ENCODE peak calls at places on chromosomes 3 and 15, in eight cellular contexts. X is fibroblast of the aortic adventitia, G is BJ, C is RWPE1, N is esophagus squamous epithelium, E is fibroblast of lung, Z is cardiac fibroblast, D is upper lobe of right lung. T is an unnamed sample.

GRCh38 chr3:52149726-52150125 is 4.5 kb downstream of the POC1A start:
- DNase-seq in X (no peak), G (no peak), C (no peak), N (no peak), E (no peak), Z (no peak), D (no peak), T (no peak)

GRCh38 chr3:188202358-188203138 is 48.6 kb downstream of the LPP start:
- DNase-seq in X (no peak), G (no peak), C (no peak), N (no peak), E (no peak), Z (no peak), D (no peak), T (no peak)

GRCh38 chr3:114319453-114319852 is 25.6 kb downstream of the TIGIT start:
- DNase-seq in X (peak; percentile 36), G (peak; percentile 3), C (peak; percentile 47), N (no peak), E (peak; percentile 73), Z (peak; percentile 77), D (no peak), T (peak; percentile 24)

GRCh38 chr15:76483752-76484151 is 147.2 kb downstream of the ISL2 start:
- DNase-seq in X (no peak), G (no peak), C (no peak), N (no peak), E (no peak), Z (no peak), D (no peak), T (no peak)

GRCh38 chr3:62768896-62769295 is 106.3 kb downstream of the CADPS start:
- DNase-seq in X (no peak), G (no peak), C (no peak), N (no peak), E (no peak), Z (no peak), D (no peak), T (no peak)

GRCh38 chr15:80803580-80804525 is 24.7 kb downstream of the CEMIP start:
- DNase-seq in X (no peak), G (no peak), C (no peak), N (no peak), E (no peak), Z (no peak), D (no peak), T (no peak)

GRCh38 chr3:192727032-192727847 is at the start of gene FGF12:
- DNase-seq in X (peak; percentile 30), G (no peak), C (peak; percentile 79), N (no peak), E (peak; percentile 9), Z (peak; percentile 4), D (peak; percentile 74), T (peak; percentile 69)

GRCh38 chr3:108091498-108092259 is 848 bp upstream of the CD47 start:
- DNase-seq in X (no peak), G (no peak), C (no peak), N (no peak), E (no peak), Z (no peak), D (no peak), T (no peak)

GRCh38 chr3:150146891-150147761 is 176.4 kb upstream of the PFN2 start:
- DNase-seq in X (peak; percentile 90), G (peak; percentile 80), C (peak; percentile 37), N (no peak), E (peak; percentile 97), Z (peak; percentile 99), D (no peak), T (no peak)

DNA sequence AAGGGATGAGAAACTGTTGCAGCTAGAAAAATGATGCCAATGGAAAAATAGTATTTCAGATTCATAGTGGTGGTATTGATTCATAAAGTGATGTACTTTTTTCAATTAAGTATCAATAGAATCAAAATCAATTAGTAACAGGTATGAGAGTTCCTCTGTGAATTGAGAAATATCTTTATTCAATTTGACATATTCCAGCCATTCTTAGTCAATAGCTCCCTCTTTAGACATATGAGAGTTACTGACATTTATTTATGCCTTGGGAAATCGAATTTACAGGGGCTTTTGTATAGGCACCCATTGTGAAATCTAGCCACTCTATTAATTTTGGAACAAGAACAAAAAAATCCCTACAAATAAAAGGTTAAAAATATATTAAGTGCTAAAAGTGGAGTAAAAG is 386.9 kb upstream of the CNTN3 start:
- DNase-seq in X (peak; percentile 9), G (no peak), C (peak; percentile 1), N (no peak), E (peak; percentile 23), Z (peak; percentile 29), D (no peak), T (no peak)
- TF ChIP-seq CTCF in X (no peak), G (peak; percentile 6), C (peak; percentile 18), N (no peak), E (no peak), Z (no peak), D (peak; percentile 25), T (no peak)

DNA sequence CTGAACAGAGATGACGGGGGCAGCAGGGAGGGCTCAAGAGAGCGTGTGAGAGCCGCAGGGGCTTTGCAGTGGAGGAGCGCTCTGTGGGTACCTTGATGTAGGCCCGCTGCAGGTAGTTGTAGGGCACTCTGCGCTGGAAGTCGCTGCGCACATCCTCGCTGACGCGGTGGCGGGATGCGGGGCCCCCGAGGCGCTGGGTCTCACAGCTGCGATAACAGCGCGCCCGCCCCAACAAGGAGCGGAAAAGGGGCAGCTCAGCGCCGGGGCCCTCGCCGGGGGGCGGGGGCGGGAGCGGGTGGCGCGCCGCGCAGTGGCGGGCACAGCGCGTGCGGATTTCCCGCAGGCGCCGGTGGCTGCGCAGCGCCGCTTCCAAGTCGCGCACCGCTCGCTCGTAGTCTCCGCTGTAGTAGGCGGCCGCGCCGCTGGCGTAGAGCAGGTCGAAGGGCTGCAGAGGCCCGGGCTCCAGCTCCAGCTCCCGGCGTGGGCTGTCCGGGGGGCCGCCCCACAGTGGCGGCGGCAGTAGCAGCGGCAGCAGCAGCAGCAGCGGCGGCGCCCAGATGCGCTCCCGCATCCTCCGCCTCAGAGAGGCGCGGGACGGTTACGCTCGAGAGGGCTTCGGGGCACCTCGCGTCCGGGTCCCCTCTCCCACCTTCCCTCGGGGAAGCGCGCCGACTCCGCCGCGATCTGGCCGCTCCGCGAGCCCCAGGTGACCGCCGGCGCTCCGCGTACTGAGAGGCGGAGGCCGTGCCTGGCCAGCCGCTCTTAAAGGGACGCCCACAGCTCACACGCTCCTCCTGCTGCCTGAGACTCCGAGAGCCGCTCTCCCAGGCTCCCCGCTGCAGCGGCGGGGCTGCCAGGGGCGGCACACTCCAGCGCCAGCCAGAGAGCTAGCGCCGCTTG is at the start of gene P3H2:
- DNase-seq in X (peak; percentile 84), G (no peak), C (peak; percentile 82), N (no peak), E (peak; percentile 92), Z (peak; percentile 91), D (peak; percentile 92), T (peak; percentile 94)
- TF ChIP-seq CTCF in X (peak; percentile 46), G (peak; percentile 76), C (peak; percentile 72), N (peak; percentile 49), E (peak; percentile 47), Z (peak; percentile 34), D (peak; percentile 44), T (peak; percentile 7)

DNA sequence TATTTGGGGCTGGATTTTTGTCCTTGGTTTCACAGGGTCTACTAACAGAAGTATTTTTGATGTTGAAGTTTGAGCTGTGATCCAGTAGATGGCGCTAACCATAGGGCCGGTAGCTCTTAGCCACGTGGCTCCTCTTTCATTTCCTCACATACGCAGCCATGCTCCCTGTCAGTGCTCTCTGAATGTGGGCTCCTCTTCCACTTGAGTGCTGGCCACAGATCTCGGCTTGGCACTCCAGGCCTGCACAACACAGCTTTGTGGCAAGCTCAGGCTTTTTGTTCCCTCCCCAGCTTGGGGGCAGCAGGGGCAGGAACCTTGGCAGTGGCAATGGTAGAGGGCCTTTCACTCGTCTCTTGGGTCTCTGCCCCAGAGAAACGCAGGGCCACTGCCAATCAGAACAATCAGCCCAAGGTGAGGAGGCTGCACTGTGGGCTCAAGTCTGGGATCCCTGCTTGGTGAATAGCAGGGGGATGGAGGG is 18.6 kb upstream of the DNAAF4 start:
- DNase-seq in X (peak; percentile 74), G (no peak), C (peak; percentile 28), N (no peak), E (peak; percentile 74), Z (peak; percentile 77), D (no peak), T (peak; percentile 38)
- TF ChIP-seq CTCF in X (peak; percentile 79), G (peak; percentile 71), C (peak; percentile 54), N (peak; percentile 45), E (peak; percentile 68), Z (peak; percentile 82), D (peak; percentile 57), T (peak; percentile 64)

GRCh38 chr15:40785158-40785557 is 15.4 kb downstream of the C15orf62 start:
- DNase-seq in X (no peak), G (no peak), C (no peak), N (no peak), E (no peak), Z (peak; percentile 13), D (no peak), T (no peak)
- TF ChIP-seq CTCF in X (no peak), G (no peak), C (no peak), N (no peak), E (no peak), Z (no peak), D (no peak), T (no peak)

GRCh38 chr3:44078863-44079262 is 162.8 kb upstream of the TOPAZ1 start:
- DNase-seq in X (no peak), G (no peak), C (no peak), N (no peak), E (no peak), Z (no peak), D (no peak), T (no peak)

GRCh38 chr3:44079916-44080315 is 161.8 kb upstream of the TOPAZ1 start:
- DNase-seq in X (no peak), G (no peak), C (no peak), N (no peak), E (no peak), Z (no peak), D (no peak), T (no peak)

GRCh38 chr3:44074181-44074580 is 167.5 kb upstream of the TOPAZ1 start:
- DNase-seq in X (no peak), G (no peak), C (peak; percentile 12), N (no peak), E (no peak), Z (peak; percentile 13), D (no peak), T (peak; percentile 33)

GRCh38 chr3:44076221-44076829 is 165.4 kb upstream of the TOPAZ1 start:
- DNase-seq in X (no peak), G (no peak), C (no peak), N (no peak), E (no peak), Z (peak; percentile 31), D (no peak), T (no peak)

GRCh38 chr3:44077267-44077666 is 164.4 kb upstream of the TOPAZ1 start:
- DNase-seq in X (no peak), G (no peak), C (no peak), N (no peak), E (no peak), Z (peak; percentile 32), D (no peak), T (no peak)
- TF ChIP-seq CTCF in X (peak; percentile 20), G (peak; percentile 24), C (no peak), N (no peak), E (no peak), Z (peak; percentile 9), D (no peak), T (no peak)

T was measured in Calu3.